ENCODE peak calls at places on chromosomes 12 and 14, in four cellular contexts. One of them, this sample, is unnamed.

GRCh38 chr14:65019944-65020566 is 33.4 kb downstream of the FNTB start:
- DNase-seq in M059J: peak
- DNase-seq in stimulated activated effector memory CD8-positive, alpha-beta T cell treated with anti-CD3 and anti-CD28 coated beads, Interleukin-12 subunit alpha, Interleukin-12 subunit beta, amount 100 ng/mL, for 72 hours: no peak
- DNase-seq in stimulated activated CD8-positive, alpha-beta memory T cell treated with anti-CD3 and anti-CD28 coated beads, Interleukin-4, amount 100 ng/mL, for 1 hour: no peak
- DNase-seq in this sample: peak

GRCh38 chr12:126784328-126784921 is 1482.5 kb upstream of the TMEM132C start:
- DNase-seq in M059J: peak
- DNase-seq in stimulated activated effector memory CD8-positive, alpha-beta T cell treated with anti-CD3 and anti-CD28 coated beads, Interleukin-12 subunit alpha, Interleukin-12 subunit beta, amount 100 ng/mL, for 72 hours: no peak
- DNase-seq in stimulated activated CD8-positive, alpha-beta memory T cell treated with anti-CD3 and anti-CD28 coated beads, Interleukin-4, amount 100 ng/mL, for 1 hour: no peak
- DNase-seq in this sample: no peak

GRCh38 chr14:58774531-58774930 is 136.8 kb downstream of the DACT1 start:
- DNase-seq in M059J: no peak
- DNase-seq in stimulated activated effector memory CD8-positive, alpha-beta T cell treated with anti-CD3 and anti-CD28 coated beads, Interleukin-12 subunit alpha, Interleukin-12 subunit beta, amount 100 ng/mL, for 72 hours: no peak
- DNase-seq in stimulated activated CD8-positive, alpha-beta memory T cell treated with anti-CD3 and anti-CD28 coated beads, Interleukin-4, amount 100 ng/mL, for 1 hour: no peak
- DNase-seq in this sample: no peak

GRCh38 chr12:126936181-126936851 is 1330.7 kb upstream of the TMEM132C start:
- DNase-seq in M059J: peak
- DNase-seq in stimulated activated effector memory CD8-positive, alpha-beta T cell treated with anti-CD3 and anti-CD28 coated beads, Interleukin-12 subunit alpha, Interleukin-12 subunit beta, amount 100 ng/mL, for 72 hours: no peak
- DNase-seq in stimulated activated CD8-positive, alpha-beta memory T cell treated with anti-CD3 and anti-CD28 coated beads, Interleukin-4, amount 100 ng/mL, for 1 hour: no peak
- DNase-seq in this sample: no peak

GRCh38 chr14:77119852-77120251 is 21.7 kb downstream of the ZDHHC22 start:
- DNase-seq in M059J: no peak
- DNase-seq in stimulated activated effector memory CD8-positive, alpha-beta T cell treated with anti-CD3 and anti-CD28 coated beads, Interleukin-12 subunit alpha, Interleukin-12 subunit beta, amount 100 ng/mL, for 72 hours: no peak
- DNase-seq in stimulated activated CD8-positive, alpha-beta memory T cell treated with anti-CD3 and anti-CD28 coated beads, Interleukin-4, amount 100 ng/mL, for 1 hour: no peak
- DNase-seq in this sample: no peak

GRCh38 chr12:133222211-133222610 is 13.5 kb downstream of the ANHX start:
- DNase-seq in M059J: no peak
- DNase-seq in stimulated activated effector memory CD8-positive, alpha-beta T cell treated with anti-CD3 and anti-CD28 coated beads, Interleukin-12 subunit alpha, Interleukin-12 subunit beta, amount 100 ng/mL, for 72 hours: no peak
- DNase-seq in stimulated activated CD8-positive, alpha-beta memory T cell treated with anti-CD3 and anti-CD28 coated beads, Interleukin-4, amount 100 ng/mL, for 1 hour: no peak
- DNase-seq in this sample: no peak

GRCh38 chr12:26884765-26885576 is 52.0 kb upstream of the ITPR2 start:
- DNase-seq in M059J: peak
- DNase-seq in stimulated activated effector memory CD8-positive, alpha-beta T cell treated with anti-CD3 and anti-CD28 coated beads, Interleukin-12 subunit alpha, Interleukin-12 subunit beta, amount 100 ng/mL, for 72 hours: peak
- DNase-seq in stimulated activated CD8-positive, alpha-beta memory T cell treated with anti-CD3 and anti-CD28 coated beads, Interleukin-4, amount 100 ng/mL, for 1 hour: peak
- DNase-seq in this sample: peak

GRCh38 chr14:64082837-64083236 is 211.3 kb downstream of the ESR2 start:
- DNase-seq in M059J: no peak
- DNase-seq in stimulated activated effector memory CD8-positive, alpha-beta T cell treated with anti-CD3 and anti-CD28 coated beads, Interleukin-12 subunit alpha, Interleukin-12 subunit beta, amount 100 ng/mL, for 72 hours: no peak
- DNase-seq in stimulated activated CD8-positive, alpha-beta memory T cell treated with anti-CD3 and anti-CD28 coated beads, Interleukin-4, amount 100 ng/mL, for 1 hour: no peak
- DNase-seq in this sample: no peak

GRCh38 chr14:81450100-81450531 is 50.0 kb upstream of the STON2 start:
- DNase-seq in M059J: no peak
- DNase-seq in stimulated activated effector memory CD8-positive, alpha-beta T cell treated with anti-CD3 and anti-CD28 coated beads, Interleukin-12 subunit alpha, Interleukin-12 subunit beta, amount 100 ng/mL, for 72 hours: no peak
- DNase-seq in stimulated activated CD8-positive, alpha-beta memory T cell treated with anti-CD3 and anti-CD28 coated beads, Interleukin-4, amount 100 ng/mL, for 1 hour: no peak
- DNase-seq in this sample: peak